ENCODE peak calls at places on chromosomes 6 and 20, in six cellular contexts. T is NCI-H446; O is activated CD4-positive, alpha-beta T cell treated with anti-CD3 and anti-CD28 coated beads for 24 hours; P is A172; W is neural crest cell; B is AG04450. E is an unnamed sample.
A peak's percentile ranks its signal among the peaks of the same experiment; 100 is the strongest.

GRCh38 chr6:73675466-73676098 is 20.4 kb upstream of the CD109 start:
- DNase-seq in T (peak; percentile 58), O (peak; percentile 63), P (peak; percentile 76), W (peak; percentile 91), B (peak; percentile 61), E (peak; percentile 50)

GRCh38 chr6:138722425-138723371 is 50.9 kb upstream of the CCDC28A start:
- DNase-seq in T (no peak), O (no peak), P (peak; percentile 69), W (no peak), B (no peak), E (no peak)

GRCh38 chr20:56400001-56400640 is 7.7 kb downstream of the CSTF1 start:
- DNase-seq in T (peak; percentile 68), O (peak; percentile 21), P (peak; percentile 67), W (peak; percentile 55), B (peak; percentile 70), E (peak; percentile 37)

GRCh38 chr6:136037885-136038460 is 186.5 kb downstream of the PDE7B start:
- DNase-seq in T (peak; percentile 20), O (no peak), P (no peak), W (no peak), B (peak; percentile 34), E (no peak)

GRCh38 chr6:35839019-35839418 is 33.9 kb downstream of the LHFPL5 start:
- DNase-seq in T (no peak), O (no peak), P (no peak), W (no peak), B (no peak), E (no peak)

GRCh38 chr6:149044394-149044965 is 273.0 kb upstream of the TAB2 start:
- DNase-seq in T (no peak), O (no peak), P (no peak), W (no peak), B (no peak), E (no peak)

GRCh38 chr6:66896415-66896814 is 1189.4 kb upstream of the EYS start:
- DNase-seq in T (no peak), O (no peak), P (peak; percentile 69), W (no peak), B (no peak), E (no peak)

GRCh38 chr6:113644861-113645575 is 212.1 kb upstream of the MARCKS start:
- DNase-seq in T (no peak), O (no peak), P (peak; percentile 85), W (no peak), B (peak; percentile 88), E (no peak)

GRCh38 chr20:63136296-63136695 is 79.6 kb downstream of the YTHDF1 start:
- DNase-seq in T (no peak), O (no peak), P (no peak), W (no peak), B (no peak), E (no peak)

E was measured in activated T-helper 9 cell treated with anti-CD3 and anti-CD28 coated beads, Interleukin-2, amount 50 U/mL, for 16 hours.